ENCODE peak calls at places on chromosome 17, in ten cellular contexts. U is stimulated activated CD4-positive, alpha-beta T cell treated with anti-CD3 and anti-CD28 coated beads, Interleukin-1b, Interleukin-23, amount 100 ng/mL, for 1 hour; G is stimulated activated CD8-positive, alpha-beta memory T cell treated with anti-CD3 and anti-CD28 coated beads, Interleukin-2, amount 100 ng/mL, for 48 hours; A is left lung; J is GM04504; E is activated T-cell treated with anti-CD3 and anti-CD28 coated beads, Interleukin-2, amount 50 U/mL, for 72 hours; F is fibroblast of pulmonary artery; Z is GM20000; Y is ovary; I is breast epithelium. C is an unnamed sample.

GRCh38 chr17:81444610-81445339 is 49.5 kb downstream of the BAHCC1 start:
- DNase-seq in U (no peak), G (no peak), A (no peak), J (no peak), E (no peak), F (no peak), Z (no peak), Y (no peak), I (no peak), C (no peak)

GRCh38 chr17:15972497-15972951 is 27.0 kb downstream of the ZSWIM7 start:
- DNase-seq in U (no peak), G (no peak), A (peak; percentile 17), J (no peak), E (no peak), F (no peak), Z (no peak), Y (no peak), I (no peak), C (no peak)

GRCh38 chr17:72422505-72423285 is 301.9 kb downstream of the SOX9 start:
- DNase-seq in U (no peak), G (peak; percentile 9), A (peak; percentile 53), J (peak; percentile 90), E (peak; percentile 31), F (peak; percentile 75), Z (peak; percentile 64), Y (no peak), I (peak; percentile 65), C (peak; percentile 10)

GRCh38 chr17:2053380-2054261 is 1.3 kb upstream of the HIC1 start:
- DNase-seq in U (peak; percentile 61), G (peak; percentile 80), A (peak; percentile 73), J (no peak), E (peak; percentile 90), F (peak; percentile 72), Z (peak; percentile 86), Y (peak; percentile 89), I (peak; percentile 75), C (no peak)

GRCh38 chr17:79991924-79992656 is 43.6 kb downstream of the TBC1D16 start:
- DNase-seq in U (no peak), G (no peak), A (no peak), J (no peak), E (peak; percentile 22), F (no peak), Z (no peak), Y (peak; percentile 52), I (peak; percentile 71), C (no peak)

GRCh38 chr17:15273141-15273793 is 8.1 kb upstream of the PMP22 start:
- DNase-seq in U (no peak), G (no peak), A (no peak), J (peak; percentile 94), E (no peak), F (peak; percentile 79), Z (no peak), Y (no peak), I (no peak), C (peak; percentile 90)

GRCh38 chr17:55576237-55576998 is 65.2 kb upstream of the SMIM36 start:
- DNase-seq in U (no peak), G (no peak), A (no peak), J (no peak), E (no peak), F (peak; percentile 42), Z (no peak), Y (peak; percentile 42), I (no peak), C (peak; percentile 60)

GRCh38 chr17:15210247-15210646 is 54.9 kb downstream of the PMP22 start:
- DNase-seq in U (no peak), G (no peak), A (no peak), J (no peak), E (no peak), F (no peak), Z (no peak), Y (no peak), I (no peak), C (no peak)

GRCh38 chr17:41647940-41648410 is 23.6 kb upstream of the KRT17 start:
- DNase-seq in U (peak; percentile 93), G (peak; percentile 85), A (peak; percentile 88), J (no peak), E (peak; percentile 86), F (peak; percentile 65), Z (peak; percentile 90), Y (peak; percentile 81), I (peak; percentile 91), C (peak; percentile 24)

GRCh38 chr17:49365667-49366066 is 3.6 kb upstream of the ZNF652 start:
- DNase-seq in U (no peak), G (no peak), A (no peak), J (no peak), E (peak; percentile 33), F (peak; percentile 30), Z (no peak), Y (no peak), I (no peak), C (no peak)

GRCh38 chr17:12789075-12789975 is at the start of gene ARHGAP44:
- DNase-seq in U (no peak), G (peak; percentile 27), A (peak; percentile 70), J (peak; percentile 10), E (peak; percentile 12), F (peak; percentile 65), Z (peak; percentile 86), Y (peak; percentile 66), I (peak; percentile 57), C (no peak)

GRCh38 chr17:45428954-45429337 is 3.7 kb downstream of the ARHGAP27 start:
- DNase-seq in U (no peak), G (no peak), A (no peak), J (no peak), E (no peak), F (no peak), Z (peak; percentile 61), Y (no peak), I (no peak), C (no peak)

GRCh38 chr17:48973806-48974205 is 5.4 kb upstream of the GIP start:
- DNase-seq in U (no peak), G (no peak), A (no peak), J (no peak), E (no peak), F (no peak), Z (no peak), Y (no peak), I (no peak), C (no peak)

GRCh38 chr17:39014044-39014794 is 47.0 kb upstream of the FBXO47 start:
- DNase-seq in U (no peak), G (no peak), A (no peak), J (no peak), E (no peak), F (peak; percentile 80), Z (no peak), Y (no peak), I (no peak), C (peak; percentile 21)

GRCh38 chr17:81948635-81949378 is 1.8 kb upstream of the MYADML2 start:
- DNase-seq in U (no peak), G (no peak), A (no peak), J (no peak), E (no peak), F (no peak), Z (no peak), Y (no peak), I (no peak), C (no peak)